ENCODE peak calls at places on chromosomes 6 and 20, in six cellular contexts. One of them, this sample, is unnamed.

GRCh38 chr6:145735356-145736165 is at the start of gene EPM2A:
- DNase-seq in skeletal muscle cell: peak; percentile 47
- DNase-seq in stimulated activated CD8-positive, alpha-beta memory T cell treated with anti-CD3 and anti-CD28 coated beads, Interleukin-12 subunit alpha, Interleukin-12 subunit beta, amount 100 ng/mL, for 4 hours: peak; percentile 56
- DNase-seq in WTC11: peak; percentile 79
- DNase-seq in SK-N-DZ: peak; percentile 83
- DNase-seq in LHCN-M2: peak; percentile 84
- DNase-seq in this sample: peak; percentile 74

GRCh38 chr6:1535295-1535694 is 74.4 kb upstream of the FOXC1 start:
- DNase-seq in stimulated activated CD8-positive, alpha-beta memory T cell treated with anti-CD3 and anti-CD28 coated beads, Interleukin-12 subunit alpha, Interleukin-12 subunit beta, amount 100 ng/mL, for 4 hours: no peak
- DNase-seq in SK-N-DZ: no peak
- DNase-seq in WTC11: no peak
- DNase-seq in skeletal muscle cell: no peak
- DNase-seq in LHCN-M2: no peak
- DNase-seq in this sample: peak; percentile 43

GRCh38 chr20:45969712-45970634 is 2.0 kb downstream of the ZNF335 start:
- DNase-seq in stimulated activated CD8-positive, alpha-beta memory T cell treated with anti-CD3 and anti-CD28 coated beads, Interleukin-12 subunit alpha, Interleukin-12 subunit beta, amount 100 ng/mL, for 4 hours: no peak
- DNase-seq in skeletal muscle cell: no peak
- DNase-seq in WTC11: peak; percentile 45
- DNase-seq in SK-N-DZ: peak; percentile 83
- DNase-seq in LHCN-M2: peak; percentile 68
- DNase-seq in this sample: peak; percentile 77

GRCh38 chr6:132115714-132116366 is 164.7 kb upstream of the CCN2 start:
- DNase-seq in SK-N-DZ: no peak
- DNase-seq in WTC11: no peak
- DNase-seq in stimulated activated CD8-positive, alpha-beta memory T cell treated with anti-CD3 and anti-CD28 coated beads, Interleukin-12 subunit alpha, Interleukin-12 subunit beta, amount 100 ng/mL, for 4 hours: no peak
- DNase-seq in skeletal muscle cell: no peak
- DNase-seq in LHCN-M2: no peak
- DNase-seq in this sample: peak; percentile 43

GRCh38 chr6:158356586-158357546 is 44.6 kb downstream of the TULP4 start:
- DNase-seq in LHCN-M2: no peak
- DNase-seq in stimulated activated CD8-positive, alpha-beta memory T cell treated with anti-CD3 and anti-CD28 coated beads, Interleukin-12 subunit alpha, Interleukin-12 subunit beta, amount 100 ng/mL, for 4 hours: no peak
- DNase-seq in WTC11: no peak
- DNase-seq in SK-N-DZ: peak; percentile 21
- DNase-seq in skeletal muscle cell: no peak
- DNase-seq in this sample: no peak

GRCh38 chr6:38058022-38058421 is 238.5 kb downstream of the ZFAND3 start:
- DNase-seq in WTC11: no peak
- DNase-seq in SK-N-DZ: no peak
- DNase-seq in LHCN-M2: peak; percentile 73
- DNase-seq in stimulated activated CD8-positive, alpha-beta memory T cell treated with anti-CD3 and anti-CD28 coated beads, Interleukin-12 subunit alpha, Interleukin-12 subunit beta, amount 100 ng/mL, for 4 hours: peak; percentile 16
- DNase-seq in skeletal muscle cell: no peak
- DNase-seq in this sample: peak; percentile 9

GRCh38 chr20:43767686-43768474 is 41.1 kb upstream of the GTSF1L start:
- DNase-seq in stimulated activated CD8-positive, alpha-beta memory T cell treated with anti-CD3 and anti-CD28 coated beads, Interleukin-12 subunit alpha, Interleukin-12 subunit beta, amount 100 ng/mL, for 4 hours: no peak
- DNase-seq in skeletal muscle cell: no peak
- DNase-seq in LHCN-M2: peak; percentile 64
- DNase-seq in SK-N-DZ: no peak
- DNase-seq in WTC11: no peak
- DNase-seq in this sample: peak; percentile 76

GRCh38 chr20:327946-328563 is 2.7 kb downstream of the SOX12 start:
- DNase-seq in stimulated activated CD8-positive, alpha-beta memory T cell treated with anti-CD3 and anti-CD28 coated beads, Interleukin-12 subunit alpha, Interleukin-12 subunit beta, amount 100 ng/mL, for 4 hours: no peak
- DNase-seq in LHCN-M2: no peak
- DNase-seq in SK-N-DZ: no peak
- DNase-seq in skeletal muscle cell: no peak
- DNase-seq in WTC11: no peak
- DNase-seq in this sample: no peak

GRCh38 chr6:92777146-92777740 is 642.1 kb downstream of the EPHA7 start:
- DNase-seq in skeletal muscle cell: no peak
- DNase-seq in stimulated activated CD8-positive, alpha-beta memory T cell treated with anti-CD3 and anti-CD28 coated beads, Interleukin-12 subunit alpha, Interleukin-12 subunit beta, amount 100 ng/mL, for 4 hours: no peak
- DNase-seq in LHCN-M2: peak; percentile 55
- DNase-seq in WTC11: no peak
- DNase-seq in SK-N-DZ: peak; percentile 59
- DNase-seq in this sample: no peak

GRCh38 chr6:142846459-142846831 is 98.5 kb downstream of the HIVEP2 start:
- DNase-seq in SK-N-DZ: no peak
- DNase-seq in WTC11: no peak
- DNase-seq in LHCN-M2: peak; percentile 60
- DNase-seq in skeletal muscle cell: peak; percentile 53
- DNase-seq in stimulated activated CD8-positive, alpha-beta memory T cell treated with anti-CD3 and anti-CD28 coated beads, Interleukin-12 subunit alpha, Interleukin-12 subunit beta, amount 100 ng/mL, for 4 hours: no peak
- DNase-seq in this sample: peak; percentile 63

GRCh38 chr20:59723607-59724456 is 119.5 kb downstream of the PHACTR3 start:
- DNase-seq in skeletal muscle cell: no peak
- DNase-seq in LHCN-M2: no peak
- DNase-seq in SK-N-DZ: peak; percentile 83
- DNase-seq in stimulated activated CD8-positive, alpha-beta memory T cell treated with anti-CD3 and anti-CD28 coated beads, Interleukin-12 subunit alpha, Interleukin-12 subunit beta, amount 100 ng/mL, for 4 hours: no peak
- DNase-seq in WTC11: no peak
- DNase-seq in this sample: no peak

GRCh38 chr6:15506066-15506465 is 156.8 kb downstream of the DTNBP1 start:
- DNase-seq in LHCN-M2: no peak
- DNase-seq in stimulated activated CD8-positive, alpha-beta memory T cell treated with anti-CD3 and anti-CD28 coated beads, Interleukin-12 subunit alpha, Interleukin-12 subunit beta, amount 100 ng/mL, for 4 hours: no peak
- DNase-seq in skeletal muscle cell: no peak
- DNase-seq in WTC11: no peak
- DNase-seq in SK-N-DZ: no peak
- DNase-seq in this sample: no peak

GRCh38 chr6:4950849-4951533 is 52.8 kb downstream of the RPP40 start:
- DNase-seq in LHCN-M2: no peak
- DNase-seq in skeletal muscle cell: no peak
- DNase-seq in stimulated activated CD8-positive, alpha-beta memory T cell treated with anti-CD3 and anti-CD28 coated beads, Interleukin-12 subunit alpha, Interleukin-12 subunit beta, amount 100 ng/mL, for 4 hours: no peak
- DNase-seq in WTC11: no peak
- DNase-seq in SK-N-DZ: no peak
- DNase-seq in this sample: no peak

GRCh38 chr20:31606928-31607639 is 2.0 kb downstream of the ID1 start:
- DNase-seq in LHCN-M2: peak; percentile 91
- DNase-seq in SK-N-DZ: peak; percentile 55
- DNase-seq in stimulated activated CD8-positive, alpha-beta memory T cell treated with anti-CD3 and anti-CD28 coated beads, Interleukin-12 subunit alpha, Interleukin-12 subunit beta, amount 100 ng/mL, for 4 hours: no peak
- DNase-seq in skeletal muscle cell: peak; percentile 73
- DNase-seq in WTC11: no peak
- DNase-seq in this sample: peak; percentile 73

GRCh38 chr20:61941721-61942405 is 123.8 kb downstream of the TAF4 start:
- DNase-seq in skeletal muscle cell: no peak
- DNase-seq in WTC11: peak; percentile 6
- DNase-seq in SK-N-DZ: no peak
- DNase-seq in stimulated activated CD8-positive, alpha-beta memory T cell treated with anti-CD3 and anti-CD28 coated beads, Interleukin-12 subunit alpha, Interleukin-12 subunit beta, amount 100 ng/mL, for 4 hours: no peak
- DNase-seq in LHCN-M2: no peak
- DNase-seq in this sample: no peak

GRCh38 chr6:49966334-49966733 is 2.4 kb upstream of the DEFB114 start:
- DNase-seq in WTC11: no peak
- DNase-seq in SK-N-DZ: no peak
- DNase-seq in LHCN-M2: no peak
- DNase-seq in stimulated activated CD8-positive, alpha-beta memory T cell treated with anti-CD3 and anti-CD28 coated beads, Interleukin-12 subunit alpha, Interleukin-12 subunit beta, amount 100 ng/mL, for 4 hours: no peak
- DNase-seq in skeletal muscle cell: no peak
- DNase-seq in this sample: no peak

GRCh38 chr6:20340459-20340858 is 61.2 kb upstream of the E2F3 start:
- DNase-seq in LHCN-M2: peak; percentile 57
- DNase-seq in SK-N-DZ: no peak
- DNase-seq in skeletal muscle cell: no peak
- DNase-seq in stimulated activated CD8-positive, alpha-beta memory T cell treated with anti-CD3 and anti-CD28 coated beads, Interleukin-12 subunit alpha, Interleukin-12 subunit beta, amount 100 ng/mL, for 4 hours: no peak
- DNase-seq in WTC11: no peak
- DNase-seq in this sample: no peak

GRCh38 chr6:81475646-81476045 is 276.8 kb downstream of the TENT5A start:
- DNase-seq in stimulated activated CD8-positive, alpha-beta memory T cell treated with anti-CD3 and anti-CD28 coated beads, Interleukin-12 subunit alpha, Interleukin-12 subunit beta, amount 100 ng/mL, for 4 hours: no peak
- DNase-seq in LHCN-M2: no peak
- DNase-seq in SK-N-DZ: no peak
- DNase-seq in skeletal muscle cell: peak; percentile 22
- DNase-seq in WTC11: no peak
- DNase-seq in this sample: peak; percentile 73

GRCh38 chr20:63027425-63028389 is 20.9 kb upstream of the BHLHE23 start:
- DNase-seq in LHCN-M2: peak; percentile 41
- DNase-seq in WTC11: peak; percentile 40
- DNase-seq in skeletal muscle cell: no peak
- DNase-seq in SK-N-DZ: peak; percentile 59
- DNase-seq in stimulated activated CD8-positive, alpha-beta memory T cell treated with anti-CD3 and anti-CD28 coated beads, Interleukin-12 subunit alpha, Interleukin-12 subunit beta, amount 100 ng/mL, for 4 hours: no peak
- DNase-seq in this sample: no peak

GRCh38 chr20:38726849-38727601 is 2.7 kb downstream of the SLC32A1 start:
- DNase-seq in skeletal muscle cell: no peak
- DNase-seq in WTC11: peak; percentile 98
- DNase-seq in LHCN-M2: no peak
- DNase-seq in stimulated activated CD8-positive, alpha-beta memory T cell treated with anti-CD3 and anti-CD28 coated beads, Interleukin-12 subunit alpha, Interleukin-12 subunit beta, amount 100 ng/mL, for 4 hours: peak; percentile 22
- DNase-seq in SK-N-DZ: peak; percentile 82
- DNase-seq in this sample: no peak

GRCh38 chr20:52972965-52973819 is 1.0 kb downstream of the TSHZ2 start:
- DNase-seq in WTC11: peak; percentile 46
- DNase-seq in SK-N-DZ: peak; percentile 45
- DNase-seq in stimulated activated CD8-positive, alpha-beta memory T cell treated with anti-CD3 and anti-CD28 coated beads, Interleukin-12 subunit alpha, Interleukin-12 subunit beta, amount 100 ng/mL, for 4 hours: no peak
- DNase-seq in skeletal muscle cell: no peak
- DNase-seq in LHCN-M2: no peak
- DNase-seq in this sample: no peak

GRCh38 chr6:164104432-164104831 is 689.9 kb downstream of the QKI start:
- DNase-seq in SK-N-DZ: no peak
- DNase-seq in skeletal muscle cell: no peak
- DNase-seq in LHCN-M2: no peak
- DNase-seq in WTC11: no peak
- DNase-seq in stimulated activated CD8-positive, alpha-beta memory T cell treated with anti-CD3 and anti-CD28 coated beads, Interleukin-12 subunit alpha, Interleukin-12 subunit beta, amount 100 ng/mL, for 4 hours: no peak
- DNase-seq in this sample: no peak

GRCh38 chr6:117545161-117545595 is 57.1 kb downstream of the GOPC start:
- DNase-seq in WTC11: no peak
- DNase-seq in SK-N-DZ: no peak
- DNase-seq in skeletal muscle cell: no peak
- DNase-seq in stimulated activated CD8-positive, alpha-beta memory T cell treated with anti-CD3 and anti-CD28 coated beads, Interleukin-12 subunit alpha, Interleukin-12 subunit beta, amount 100 ng/mL, for 4 hours: no peak
- DNase-seq in LHCN-M2: peak; percentile 27
- DNase-seq in this sample: no peak

GRCh38 chr20:53567379-53567778 is 26.3 kb downstream of the ZNF217 start:
- DNase-seq in skeletal muscle cell: no peak
- DNase-seq in WTC11: no peak
- DNase-seq in SK-N-DZ: no peak
- DNase-seq in stimulated activated CD8-positive, alpha-beta memory T cell treated with anti-CD3 and anti-CD28 coated beads, Interleukin-12 subunit alpha, Interleukin-12 subunit beta, amount 100 ng/mL, for 4 hours: no peak
- DNase-seq in LHCN-M2: no peak
- DNase-seq in this sample: no peak

GRCh38 chr6:139029470-139030210 is 1.1 kb downstream of the ABRACL start:
- DNase-seq in skeletal muscle cell: no peak
- DNase-seq in WTC11: peak; percentile 47
- DNase-seq in SK-N-DZ: peak; percentile 46
- DNase-seq in stimulated activated CD8-positive, alpha-beta memory T cell treated with anti-CD3 and anti-CD28 coated beads, Interleukin-12 subunit alpha, Interleukin-12 subunit beta, amount 100 ng/mL, for 4 hours: no peak
- DNase-seq in LHCN-M2: peak; percentile 71
- DNase-seq in this sample: peak; percentile 61

GRCh38 chr6:139972116-139972515 is 597.7 kb upstream of the CITED2 start:
- DNase-seq in WTC11: no peak
- DNase-seq in skeletal muscle cell: no peak
- DNase-seq in stimulated activated CD8-positive, alpha-beta memory T cell treated with anti-CD3 and anti-CD28 coated beads, Interleukin-12 subunit alpha, Interleukin-12 subunit beta, amount 100 ng/mL, for 4 hours: no peak
- DNase-seq in SK-N-DZ: no peak
- DNase-seq in LHCN-M2: no peak
- DNase-seq in this sample: no peak

GRCh38 chr6:29762781-29763214 is 39.6 kb downstream of the HLA-F start:
- DNase-seq in skeletal muscle cell: no peak
- DNase-seq in stimulated activated CD8-positive, alpha-beta memory T cell treated with anti-CD3 and anti-CD28 coated beads, Interleukin-12 subunit alpha, Interleukin-12 subunit beta, amount 100 ng/mL, for 4 hours: no peak
- DNase-seq in LHCN-M2: no peak
- DNase-seq in WTC11: no peak
- DNase-seq in SK-N-DZ: no peak
- DNase-seq in this sample: peak; percentile 25

GRCh38 chr6:111761783-111762312 is 111.4 kb downstream of the FYN start:
- DNase-seq in skeletal muscle cell: peak; percentile 78
- DNase-seq in WTC11: no peak
- DNase-seq in SK-N-DZ: no peak
- DNase-seq in LHCN-M2: no peak
- DNase-seq in stimulated activated CD8-positive, alpha-beta memory T cell treated with anti-CD3 and anti-CD28 coated beads, Interleukin-12 subunit alpha, Interleukin-12 subunit beta, amount 100 ng/mL, for 4 hours: no peak
- DNase-seq in this sample: no peak

GRCh38 chr6:126054802-126055201 is 68.5 kb downstream of the TRMT11 start:
- DNase-seq in SK-N-DZ: no peak
- DNase-seq in skeletal muscle cell: no peak
- DNase-seq in LHCN-M2: no peak
- DNase-seq in WTC11: no peak
- DNase-seq in stimulated activated CD8-positive, alpha-beta memory T cell treated with anti-CD3 and anti-CD28 coated beads, Interleukin-12 subunit alpha, Interleukin-12 subunit beta, amount 100 ng/mL, for 4 hours: no peak
- DNase-seq in this sample: no peak

GRCh38 chr6:152981989-152982767 is 663 bp downstream of the FBXO5 start:
- DNase-seq in skeletal muscle cell: no peak
- DNase-seq in WTC11: no peak
- DNase-seq in stimulated activated CD8-positive, alpha-beta memory T cell treated with anti-CD3 and anti-CD28 coated beads, Interleukin-12 subunit alpha, Interleukin-12 subunit beta, amount 100 ng/mL, for 4 hours: no peak
- DNase-seq in LHCN-M2: peak; percentile 29
- DNase-seq in SK-N-DZ: peak; percentile 47
- DNase-seq in this sample: no peak

GRCh38 chr6:150001295-150001990 is 23.9 kb downstream of the RAET1L start:
- DNase-seq in LHCN-M2: no peak
- DNase-seq in stimulated activated CD8-positive, alpha-beta memory T cell treated with anti-CD3 and anti-CD28 coated beads, Interleukin-12 subunit alpha, Interleukin-12 subunit beta, amount 100 ng/mL, for 4 hours: no peak
- DNase-seq in skeletal muscle cell: no peak
- DNase-seq in SK-N-DZ: no peak
- DNase-seq in WTC11: no peak
- DNase-seq in this sample: no peak

GRCh38 chr6:54873589-54873988 is 27.0 kb downstream of the FAM83B start:
- DNase-seq in LHCN-M2: no peak
- DNase-seq in SK-N-DZ: no peak
- DNase-seq in skeletal muscle cell: no peak
- DNase-seq in stimulated activated CD8-positive, alpha-beta memory T cell treated with anti-CD3 and anti-CD28 coated beads, Interleukin-12 subunit alpha, Interleukin-12 subunit beta, amount 100 ng/mL, for 4 hours: no peak
- DNase-seq in WTC11: no peak
- DNase-seq in this sample: no peak

GRCh38 chr6:118263929-118264486 is 284.1 kb upstream of the PLN start:
- DNase-seq in stimulated activated CD8-positive, alpha-beta memory T cell treated with anti-CD3 and anti-CD28 coated beads, Interleukin-12 subunit alpha, Interleukin-12 subunit beta, amount 100 ng/mL, for 4 hours: no peak
- DNase-seq in WTC11: peak; percentile 47
- DNase-seq in SK-N-DZ: peak; percentile 50
- DNase-seq in skeletal muscle cell: no peak
- DNase-seq in LHCN-M2: peak; percentile 24
- DNase-seq in this sample: peak; percentile 30

GRCh38 chr20:24257171-24257570 is 212.3 kb upstream of the SYNDIG1 start:
- DNase-seq in skeletal muscle cell: no peak
- DNase-seq in stimulated activated CD8-positive, alpha-beta memory T cell treated with anti-CD3 and anti-CD28 coated beads, Interleukin-12 subunit alpha, Interleukin-12 subunit beta, amount 100 ng/mL, for 4 hours: no peak
- DNase-seq in LHCN-M2: no peak
- DNase-seq in WTC11: no peak
- DNase-seq in SK-N-DZ: no peak
- DNase-seq in this sample: no peak